ENCODE peak calls at places on chromosomes 2 and 18, in four cellular contexts. P is HEK293T, C is WTC11, O is K562. R is an unnamed sample.

GRCh38 chr2:237923507-237924163 is 43.2 kb upstream of the UBE2F start:
- DNase-seq in P (peak; percentile 80), C (peak; percentile 87), O (peak; percentile 92), R (peak; percentile 47)

GRCh38 chr2:63661076-63661475 is 72.3 kb downstream of the MDH1 start:
- DNase-seq in P (no peak), C (no peak), O (no peak), R (no peak)

GRCh38 chr2:221602938-221603337 is 30.8 kb upstream of the EPHA4 start:
- DNase-seq in P (no peak), C (no peak), O (no peak), R (no peak)

GRCh38 chr2:63189026-63189425 is 138.4 kb downstream of the OTX1 start:
- DNase-seq in P (peak; percentile 59), C (peak; percentile 63), O (peak; percentile 58), R (peak; percentile 71)

GRCh38 chr18:36187826-36188721 is 777 bp downstream of the MOCOS start:
- DNase-seq in P (peak; percentile 62), C (peak; percentile 50), O (peak; percentile 43), R (peak; percentile 52)

GRCh38 chr18:62566199-62566598 is 43.4 kb downstream of the ZCCHC2 start:
- DNase-seq in P (no peak), C (peak; percentile 29), O (peak; percentile 11), R (peak; percentile 27)

GRCh38 chr2:30711646-30712085 is 95.6 kb downstream of the CAPN13 start:
- DNase-seq in P (peak; percentile 72), C (peak; percentile 94), O (peak; percentile 78), R (peak; percentile 94)

GRCh38 chr2:84694088-84694622 is 177.9 kb downstream of the DNAH6 start:
- DNase-seq in P (no peak), C (no peak), O (no peak), R (no peak)

GRCh38 chr2:62382757-62383156 is 123.2 kb downstream of the TMEM17 start:
- DNase-seq in P (no peak), C (no peak), O (no peak), R (no peak)

GRCh38 chr18:51082571-51083264 is 52.7 kb downstream of the SMAD4 start:
- DNase-seq in P (no peak), C (no peak), O (no peak), R (no peak)

GRCh38 chr2:69624611-69625010 is 18.9 kb downstream of the AAK1 start:
- DNase-seq in P (no peak), C (no peak), O (no peak), R (no peak)

GRCh38 chr2:139529045-139529444 is 748.9 kb upstream of the NXPH2 start:
- DNase-seq in P (peak; percentile 45), C (no peak), O (no peak), R (no peak)

GRCh38 chr18:28412521-28412920 is 235.6 kb upstream of the CDH2 start:
- DNase-seq in P (no peak), C (no peak), O (no peak), R (no peak)

GRCh38 chr2:161163438-161163837 is 3.2 kb downstream of the TANK start:
- DNase-seq in P (no peak), C (no peak), O (no peak), R (no peak)

GRCh38 chr2:220078439-220078838 is 451.0 kb downstream of the SLC4A3 start:
- DNase-seq in P (no peak), C (no peak), O (no peak), R (no peak)

GRCh38 chr2:225761396-225761795 is 361.9 kb downstream of the NYAP2 start:
- DNase-seq in P (no peak), C (no peak), O (no peak), R (no peak)

GRCh38 chr2:109382946-109383345 is 230.8 kb downstream of the SEPTIN10 start:
- DNase-seq in P (no peak), C (peak; percentile 20), O (no peak), R (no peak)

GRCh38 chr18:45733535-45733934 is 9.6 kb downstream of the SLC14A1 start:
- DNase-seq in P (no peak), C (peak; percentile 64), O (no peak), R (no peak)

GRCh38 chr2:190627881-190628412 is 20.9 kb upstream of the NAB1 start:
- DNase-seq in P (no peak), C (peak; percentile 35), O (no peak), R (no peak)

GRCh38 chr2:175880-176800 is 87.7 kb downstream of the SH3YL1 start:
- DNase-seq in P (no peak), C (no peak), O (no peak), R (peak; percentile 100)

GRCh38 chr18:58536534-58537271 is 92.2 kb downstream of the ALPK2 start:
- DNase-seq in P (no peak), C (no peak), O (no peak), R (no peak)

GRCh38 chr2:230691005-230691647 is 21.5 kb upstream of the CAB39 start:
- DNase-seq in P (no peak), C (no peak), O (no peak), R (peak; percentile 65)

GRCh38 chr2:216490061-216490460 is 8.6 kb upstream of the RPL37A start:
- DNase-seq in P (no peak), C (no peak), O (no peak), R (no peak)

GRCh38 chr2:237629188-237629534 is 1.8 kb downstream of the LRRFIP1 start:
- DNase-seq in P (no peak), C (no peak), O (no peak), R (no peak)

GRCh38 chr18:12308386-12309100 is 502 bp downstream of the TUBB6 start:
- DNase-seq in P (peak; percentile 47), C (peak; percentile 67), O (peak; percentile 75), R (peak; percentile 29)

GRCh38 chr2:42254186-42254911 is 85.2 kb downstream of the EML4 start:
- DNase-seq in P (no peak), C (no peak), O (no peak), R (no peak)

GRCh38 chr2:235050992-235051351 is 99.2 kb downstream of the SH3BP4 start:
- DNase-seq in P (peak; percentile 58), C (no peak), O (peak; percentile 7), R (peak; percentile 46)

GRCh38 chr2:15749460-15750432 is 158.1 kb downstream of the DDX1 start:
- DNase-seq in P (no peak), C (no peak), O (no peak), R (no peak)

GRCh38 chr2:29314816-29315571 is 199.8 kb downstream of the CLIP4 start:
- DNase-seq in P (peak; percentile 42), C (peak; percentile 16), O (no peak), R (no peak)

GRCh38 chr2:104406273-104406726 is 447.6 kb upstream of the POU3F3 start:
- DNase-seq in P (no peak), C (no peak), O (no peak), R (no peak)

GRCh38 chr2:31322376-31322775 is 88.4 kb downstream of the EHD3 start:
- DNase-seq in P (no peak), C (no peak), O (no peak), R (no peak)

GRCh38 chr2:238667008-238667407 is 180.9 kb upstream of the TWIST2 start:
- DNase-seq in P (no peak), C (no peak), O (no peak), R (no peak)

GRCh38 chr2:162053066-162053807 is 20.8 kb downstream of the DPP4 start:
- DNase-seq in P (no peak), C (no peak), O (no peak), R (no peak)

GRCh38 chr2:10123281-10123680 is 742 bp downstream of the RRM2 start:
- DNase-seq in P (no peak), C (no peak), O (no peak), R (no peak)

GRCh38 chr2:10120938-10121574 is 1.5 kb upstream of the RRM2 start:
- DNase-seq in P (no peak), C (no peak), O (no peak), R (peak; percentile 72)

GRCh38 chr2:10124538-10125045 is 2.1 kb downstream of the RRM2 start:
- DNase-seq in P (peak; percentile 46), C (no peak), O (no peak), R (peak; percentile 82)

GRCh38 chr2:10120158-10120937 is 2.2 kb upstream of the RRM2 start:
- DNase-seq in P (peak; percentile 92), C (peak; percentile 98), O (peak; percentile 96), R (peak; percentile 98)

DNA sequence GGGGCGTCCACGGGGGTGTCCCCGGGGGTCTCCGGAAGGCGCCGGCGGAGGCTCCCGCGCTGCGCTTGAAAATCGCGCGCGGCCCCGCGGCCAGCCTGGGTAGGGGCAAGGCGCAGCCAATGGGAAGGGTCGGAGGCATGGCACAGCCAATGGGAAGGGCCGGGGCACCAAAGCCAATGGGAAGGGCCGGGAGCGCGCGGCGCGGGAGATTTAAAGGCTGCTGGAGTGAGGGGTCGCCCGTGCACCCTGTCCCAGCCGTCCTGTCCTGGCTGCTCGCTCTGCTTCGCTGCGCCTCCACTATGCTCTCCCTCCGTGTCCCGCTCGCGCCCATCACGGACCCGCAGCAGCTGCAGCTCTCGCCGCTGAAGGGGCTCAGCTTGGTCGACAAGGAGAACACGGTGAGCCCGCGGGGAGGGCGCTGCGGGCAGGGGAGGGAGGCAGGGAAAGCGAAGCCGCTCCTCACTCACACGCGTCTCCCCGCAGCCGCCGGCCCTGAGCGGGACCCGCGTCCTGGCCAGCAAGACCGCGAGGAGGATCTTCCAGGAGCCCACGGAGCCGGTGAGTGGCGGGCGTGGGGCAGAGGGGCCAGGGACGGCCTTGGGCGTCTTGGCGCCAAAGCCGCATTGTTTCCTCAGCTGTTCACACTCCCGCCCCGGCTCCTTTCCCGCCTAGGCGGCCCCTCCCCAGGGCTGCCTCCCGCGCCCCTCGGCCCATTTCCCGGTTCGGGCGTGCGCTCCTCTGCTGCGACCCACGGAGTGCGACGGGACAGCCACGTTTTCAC is at the start of gene RRM2:
- DNase-seq in P (peak; percentile 89), C (peak; percentile 96), O (peak; percentile 98), R (peak; percentile 95)
- TF ChIP-seq ELF4 in P (peak; percentile 50), C (no peak), O (no peak), R (no peak)

DNA sequence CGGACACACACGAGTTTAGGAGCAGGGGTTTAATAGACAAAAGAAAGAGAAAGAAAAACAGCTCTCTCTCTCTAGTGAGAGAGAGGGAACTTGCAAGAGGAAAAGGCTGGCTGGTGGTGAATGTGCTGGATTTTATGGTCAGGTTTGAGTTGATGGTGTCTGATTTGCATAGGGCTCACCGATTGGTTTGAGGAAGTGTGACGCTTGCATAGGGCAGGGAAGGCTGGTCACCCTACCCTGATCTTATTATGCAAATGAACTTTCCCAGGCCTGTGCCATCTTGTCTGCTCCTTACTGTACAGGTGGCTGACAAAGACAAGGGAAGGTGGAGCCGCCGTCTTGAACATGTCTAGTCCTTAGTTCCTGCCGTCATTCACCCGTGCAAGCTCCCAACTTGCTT is 408.9 kb downstream of the RIT2 start:
- DNase-seq in P (no peak), C (no peak), O (no peak), R (no peak)
- TF ChIP-seq ELF4 in P (no peak), C (no peak), O (no peak), R (no peak)

DNA sequence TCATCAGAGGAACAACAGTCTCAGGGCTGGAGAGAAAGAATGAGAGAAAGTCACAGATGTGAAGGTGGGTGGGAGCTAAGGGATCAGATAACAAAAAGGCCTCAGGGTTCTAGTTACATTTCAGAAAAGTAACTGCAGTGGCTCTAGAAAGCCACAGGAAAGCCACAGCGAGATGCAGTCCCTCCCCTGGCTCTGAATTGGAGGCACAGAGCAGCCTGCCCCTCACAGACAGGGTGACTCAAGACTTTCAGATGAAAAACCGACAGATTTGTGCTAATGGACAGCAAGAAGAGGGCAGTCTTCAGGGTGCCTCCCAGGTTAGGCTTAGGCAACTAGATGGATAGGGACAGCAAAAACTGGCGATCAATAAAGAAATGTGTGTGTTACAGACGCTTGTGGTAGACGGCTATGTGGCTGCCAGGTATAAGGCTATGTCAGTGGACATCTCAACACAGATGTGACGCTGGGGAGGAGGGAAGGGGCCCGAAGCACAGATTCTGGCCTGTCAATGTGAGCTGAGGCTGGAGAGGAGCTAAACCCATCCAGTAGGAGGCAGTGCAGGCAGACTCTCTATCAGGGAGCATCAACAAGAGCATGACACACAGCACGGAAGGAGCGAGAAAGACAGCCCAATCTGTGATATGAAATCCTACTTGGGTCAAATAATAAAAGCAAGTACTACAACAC is 26.2 kb downstream of the UNC50 start:
- DNase-seq in P (peak; percentile 53), C (peak; percentile 72), O (peak; percentile 34), R (peak; percentile 14)
- TF ChIP-seq ELF4 in P (no peak), C (no peak), O (no peak), R (no peak)

GRCh38 chr2:196459539-196459938 is 180.0 kb upstream of the CCDC150 start:
- DNase-seq in P (no peak), C (no peak), O (peak; percentile 23), R (no peak)
- TF ChIP-seq ELF4 in P (no peak), C (no peak), O (no peak), R (no peak)